ENCODE peak calls at places on chromosomes 16 and 17, in six cellular contexts. C, S, F, V, W and J are unnamed samples.

GRCh38 chr17:385195-385835 is 32.7 kb upstream of the RPH3AL start:
- DNase-seq in C (no peak), V (no peak), S (peak; percentile 15), F (no peak), W (no peak), J (peak; percentile 39)

GRCh38 chr17:35376245-35376644 is 2.8 kb upstream of the SLFN11 start:
- DNase-seq in S (no peak), C (no peak), F (no peak), V (peak; percentile 66), W (no peak), J (peak; percentile 22)

GRCh38 chr17:67829331-67829730 is 4.0 kb downstream of the BPTF start:
- DNase-seq in V (no peak), F (no peak), S (peak; percentile 12), C (no peak), W (peak; percentile 21), J (no peak)

GRCh38 chr16:58487566-58488351 is 12.2 kb upstream of the NDRG4 start:
- DNase-seq in W (peak; percentile 46), C (peak; percentile 85), S (peak; percentile 69), F (peak; percentile 45), V (peak; percentile 79), J (peak; percentile 86)

GRCh38 chr16:48117217-48118105 is 38.3 kb downstream of the ABCC12 start:
- DNase-seq in S (peak; percentile 12), C (peak; percentile 42), V (peak; percentile 62), F (peak; percentile 15), W (peak; percentile 29), J (peak; percentile 41)

GRCh38 chr17:57985675-57985974 is 2.4 kb downstream of the VEZF1 start:
- DNase-seq in V (peak; percentile 44), S (no peak), W (no peak), F (no peak), C (no peak), J (peak; percentile 60)

GRCh38 chr17:43479948-43480347 is 3.8 kb upstream of the DHX8 start:
- DNase-seq in S (no peak), F (no peak), C (no peak), V (no peak), W (no peak), J (no peak)

GRCh38 chr16:75264531-75264998 is 13.1 kb upstream of the BCAR1 start:
- DNase-seq in W (no peak), V (peak; percentile 40), S (no peak), C (no peak), F (no peak), J (no peak)

GRCh38 chr16:89599451-89599858 is 14.0 kb upstream of the DPEP1 start:
- DNase-seq in S (peak; percentile 28), W (peak; percentile 22), F (no peak), C (peak; percentile 38), V (no peak), J (no peak)

GRCh38 chr17:81429813-81430510 is 34.7 kb downstream of the BAHCC1 start:
- DNase-seq in V (peak; percentile 13), W (no peak), F (no peak), C (no peak), S (no peak), J (no peak)

GRCh38 chr17:75498019-75498725 is 17.2 kb downstream of the CASKIN2 start:
- DNase-seq in F (no peak), V (no peak), S (no peak), C (no peak), W (no peak), J (no peak)

GRCh38 chr17:8488931-8489330 is 53.2 kb downstream of the NDEL1 start:
- DNase-seq in W (no peak), C (no peak), V (peak; percentile 97), S (no peak), F (no peak), J (peak; percentile 91)

GRCh38 chr17:72270530-72270929 is 149.7 kb downstream of the SOX9 start:
- DNase-seq in W (no peak), C (no peak), F (no peak), S (no peak), V (peak; percentile 6), J (peak; percentile 11)